ENCODE peak calls at places on chromosomes 2 and 18, in five cellular contexts. W, D, Y, Q and X are unnamed samples.

GRCh38 chr2:58240595-58240937 is 559 bp downstream of the FANCL start:
- DNase-seq in W (no peak), D (no peak), Y (no peak), Q (no peak), X (peak)

GRCh38 chr2:190121971-190122370 is 59.4 kb upstream of the MSTN start:
- DNase-seq in W (no peak), D (peak), Y (no peak), Q (no peak), X (peak)

GRCh38 chr2:231682546-231683291 is 25.6 kb upstream of the PTMA start:
- DNase-seq in W (no peak), D (no peak), Y (no peak), Q (no peak), X (no peak)

GRCh38 chr2:28377984-28378678 is 14.5 kb upstream of the FOSL2 start:
- DNase-seq in W (no peak), D (no peak), Y (no peak), Q (no peak), X (no peak)

GRCh38 chr2:231332872-231333500 is 62.5 kb upstream of the B3GNT7 start:
- DNase-seq in W (no peak), D (no peak), Y (no peak), Q (no peak), X (no peak)

GRCh38 chr2:140990416-140990815 is 1140.4 kb downstream of the LRP1B start:
- DNase-seq in W (no peak), D (peak), Y (peak), Q (no peak), X (peak)

GRCh38 chr2:134670955-134671354 is 47.8 kb downstream of the TMEM163 start:
- DNase-seq in W (peak), D (no peak), Y (no peak), Q (no peak), X (no peak)

GRCh38 chr2:107136749-107137148 is 250.8 kb upstream of the ST6GAL2 start:
- DNase-seq in W (no peak), D (no peak), Y (no peak), Q (peak), X (no peak)

GRCh38 chr2:161952722-161953322 is 121.2 kb downstream of the DPP4 start:
- DNase-seq in W (no peak), D (no peak), Y (no peak), Q (no peak), X (no peak)

GRCh38 chr2:9770308-9771100 is 72.8 kb upstream of the TAF1B start:
- DNase-seq in W (no peak), D (peak), Y (no peak), Q (peak), X (peak)

GRCh38 chr2:66581461-66582363 is 146.8 kb downstream of the MEIS1 start:
- DNase-seq in W (peak), D (no peak), Y (no peak), Q (no peak), X (no peak)

GRCh38 chr2:125450092-125450491 is 1205.9 kb upstream of the GYPC start:
- DNase-seq in W (no peak), D (no peak), Y (no peak), Q (no peak), X (no peak)

GRCh38 chr2:139924070-139924469 is 1143.9 kb upstream of the NXPH2 start:
- DNase-seq in W (no peak), D (no peak), Y (no peak), Q (no peak), X (no peak)

GRCh38 chr18:23689616-23690504 is 607 bp downstream of the LAMA3 start:
- DNase-seq in W (peak), D (no peak), Y (no peak), Q (no peak), X (no peak)

GRCh38 chr2:218290316-218291261 is 1.7 kb downstream of the TMBIM1 start:
- DNase-seq in W (no peak), D (no peak), Y (no peak), Q (no peak), X (no peak)

GRCh38 chr18:36544036-36544725 is 246.7 kb downstream of the FHOD3 start:
- DNase-seq in W (no peak), D (no peak), Y (no peak), Q (no peak), X (peak)

GRCh38 chr18:48181132-48181823 is 227.9 kb downstream of the ZBTB7C start:
- DNase-seq in W (no peak), D (no peak), Y (no peak), Q (no peak), X (no peak)

GRCh38 chr2:85458611-85459563 is 40.4 kb downstream of the SH2D6 start:
- DNase-seq in W (peak), D (no peak), Y (no peak), Q (no peak), X (no peak)

GRCh38 chr18:8841781-8842485 is 136.6 kb downstream of the MTCL1 start:
- DNase-seq in W (no peak), D (no peak), Y (peak), Q (no peak), X (no peak)

GRCh38 chr2:162917626-162918025 is 79.1 kb upstream of the KCNH7 start:
- DNase-seq in W (no peak), D (no peak), Y (no peak), Q (no peak), X (no peak)

GRCh38 chr2:224682121-224682520 is 34.0 kb downstream of the CCDC195 start:
- DNase-seq in W (no peak), D (no peak), Y (no peak), Q (no peak), X (no peak)

GRCh38 chr2:65456886-65457285 is 24.5 kb upstream of the SPRED2 start:
- DNase-seq in W (no peak), D (no peak), Y (no peak), Q (no peak), X (no peak)

GRCh38 chr2:142952018-142952417 is 74.6 kb downstream of the KYNU start:
- DNase-seq in W (no peak), D (no peak), Y (no peak), Q (no peak), X (no peak)

GRCh38 chr2:234911271-234911670 is 40.5 kb upstream of the SH3BP4 start:
- DNase-seq in W (no peak), D (peak), Y (no peak), Q (no peak), X (peak)

GRCh38 chr2:234952270-234953115 is 676 bp downstream of the SH3BP4 start:
- DNase-seq in W (peak), D (no peak), Y (no peak), Q (no peak), X (no peak)

GRCh38 chr2:223841436-223842180 is 4.2 kb upstream of the AP1S3 start:
- DNase-seq in W (no peak), D (no peak), Y (peak), Q (no peak), X (no peak)

GRCh38 chr18:8084160-8084559 is 517.0 kb downstream of the PTPRM start:
- DNase-seq in W (no peak), D (peak), Y (no peak), Q (no peak), X (peak)

GRCh38 chr18:65968605-65969004 is 217.8 kb downstream of the CDH7 start:
- DNase-seq in W (no peak), D (no peak), Y (no peak), Q (no peak), X (no peak)
- TF ChIP-seq CTCF in W (peak), D (peak), Y (peak), Q (no peak), X (peak)

DNA sequence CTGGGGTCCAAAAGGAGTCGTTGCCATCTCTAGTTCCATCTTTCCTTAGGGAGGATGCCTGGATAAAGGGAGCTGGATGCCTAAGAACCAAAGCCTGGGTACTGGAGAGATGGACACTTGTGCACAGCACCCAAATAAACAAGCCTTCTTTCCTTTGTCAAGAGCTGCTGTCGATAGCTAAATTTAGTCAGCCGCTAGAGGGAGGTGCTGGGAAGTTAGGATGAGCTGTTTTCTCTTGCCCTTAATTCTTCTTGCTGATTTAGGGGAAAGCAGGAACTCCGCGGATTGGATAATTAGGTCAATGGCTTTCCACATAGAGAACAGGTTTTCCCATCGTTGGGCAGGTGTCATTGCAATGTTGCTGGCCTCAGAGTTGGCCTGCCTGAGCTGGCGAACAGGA is 30.9 kb upstream of the SERPINB12 start:
- DNase-seq in W (no peak), D (peak), Y (no peak), Q (no peak), X (peak)
- TF ChIP-seq CTCF in W (peak), D (peak), Y (peak), Q (no peak), X (peak)

GRCh38 chr2:127024769-127025356 is 82.1 kb downstream of the BIN1 start:
- DNase-seq in W (peak), D (peak), Y (no peak), Q (peak), X (peak)
- TF ChIP-seq CTCF in W (no peak), D (peak), Y (peak), Q (peak), X (peak)

GRCh38 chr2:237472187-237472712 is 14.8 kb upstream of the MLPH start:
- DNase-seq in W (peak), D (no peak), Y (no peak), Q (no peak), X (no peak)

GRCh38 chr2:237474511-237474911 is 12.5 kb upstream of the MLPH start:
- DNase-seq in W (no peak), D (peak), Y (no peak), Q (no peak), X (no peak)

GRCh38 chr2:237472909-237473308 is 14.1 kb upstream of the MLPH start:
- DNase-seq in W (no peak), D (no peak), Y (no peak), Q (no peak), X (no peak)

GRCh38 chr2:237473474-237474453 is 13.3 kb upstream of the MLPH start:
- DNase-seq in W (no peak), D (peak), Y (no peak), Q (peak), X (peak)

DNA sequence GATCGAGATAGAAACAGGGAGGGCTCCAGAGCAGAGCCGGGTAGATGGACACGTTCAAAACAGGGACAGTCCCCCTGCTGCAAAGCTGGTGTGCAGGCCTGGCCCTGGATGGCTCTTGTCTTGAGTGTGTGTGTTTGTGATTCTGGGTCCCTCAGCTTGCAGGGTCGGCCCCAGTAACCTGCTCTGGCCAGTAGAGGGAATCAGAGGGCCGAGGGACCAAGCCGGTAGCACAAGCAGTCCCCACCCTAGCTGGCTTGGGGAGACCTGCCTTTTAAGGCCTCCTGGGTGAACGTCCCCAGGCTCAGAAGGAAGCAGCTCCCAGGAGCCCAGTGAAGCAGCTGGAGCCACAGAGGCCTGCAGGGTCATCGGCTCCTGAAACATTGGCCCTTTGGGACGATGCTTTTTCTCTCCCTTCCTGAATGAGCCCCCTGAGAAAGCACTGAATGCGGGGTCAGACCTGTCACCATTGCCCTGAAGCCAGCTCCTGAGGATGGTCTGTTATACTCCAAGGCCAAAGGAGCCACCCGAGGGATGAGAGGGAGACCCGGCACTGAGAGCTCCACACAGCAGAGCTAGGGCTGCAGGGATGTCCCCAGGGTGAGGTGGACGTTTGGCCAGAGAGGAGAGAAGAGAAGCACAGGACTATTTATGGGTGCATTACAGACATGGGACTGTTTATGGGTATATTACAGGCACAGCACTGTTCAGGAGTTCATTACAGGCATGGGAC is 15.4 kb upstream of the MLPH start:
- DNase-seq in W (peak), D (peak), Y (no peak), Q (no peak), X (no peak)
- TF ChIP-seq CTCF in W (peak), D (peak), Y (peak), Q (peak), X (peak)

GRCh38 chr2:214311031-214311533 is 99.8 kb upstream of the VWC2L start:
- DNase-seq in W (no peak), D (no peak), Y (no peak), Q (no peak), X (no peak)

GRCh38 chr2:214311931-214312749 is 98.7 kb upstream of the VWC2L start:
- DNase-seq in W (no peak), D (no peak), Y (no peak), Q (no peak), X (no peak)

GRCh38 chr2:214315324-214315723 is 95.5 kb upstream of the VWC2L start:
- DNase-seq in W (no peak), D (no peak), Y (no peak), Q (no peak), X (no peak)

DNA sequence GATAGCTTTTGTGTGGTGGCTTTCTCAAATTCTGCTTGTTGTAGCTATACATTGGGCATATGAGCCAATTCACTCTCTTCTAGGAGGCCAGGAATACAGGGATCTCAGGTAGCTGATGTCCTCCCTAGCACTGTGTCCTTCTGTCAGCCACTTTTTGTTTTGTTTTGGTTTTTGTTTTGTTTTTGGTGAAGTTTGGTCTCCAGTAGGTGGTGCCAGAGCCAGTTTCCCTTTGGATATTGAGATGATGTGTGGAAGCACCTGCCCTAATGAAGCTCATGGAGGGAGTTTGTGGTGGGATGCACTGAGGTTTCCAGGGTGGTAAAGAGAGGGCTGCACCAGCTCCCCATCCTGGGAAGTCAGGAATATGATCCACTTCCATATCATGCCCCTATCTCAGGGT is 100.5 kb upstream of the VWC2L start:
- DNase-seq in W (no peak), D (no peak), Y (no peak), Q (no peak), X (no peak)
- TF ChIP-seq CTCF in W (no peak), D (peak), Y (peak), Q (peak), X (no peak)

GRCh38 chr2:111626037-111626861 is 257.7 kb downstream of the ANAPC1 start:
- DNase-seq in W (no peak), D (no peak), Y (no peak), Q (no peak), X (no peak)

GRCh38 chr2:111626862-111627163 is 257.2 kb downstream of the ANAPC1 start:
- DNase-seq in W (no peak), D (no peak), Y (no peak), Q (no peak), X (no peak)

GRCh38 chr2:111622859-111623258 is 261.1 kb downstream of the ANAPC1 start:
- DNase-seq in W (no peak), D (no peak), Y (no peak), Q (no peak), X (no peak)

GRCh38 chr2:111624401-111625156 is 259.4 kb downstream of the ANAPC1 start:
- DNase-seq in W (no peak), D (no peak), Y (peak), Q (no peak), X (no peak)

DNA sequence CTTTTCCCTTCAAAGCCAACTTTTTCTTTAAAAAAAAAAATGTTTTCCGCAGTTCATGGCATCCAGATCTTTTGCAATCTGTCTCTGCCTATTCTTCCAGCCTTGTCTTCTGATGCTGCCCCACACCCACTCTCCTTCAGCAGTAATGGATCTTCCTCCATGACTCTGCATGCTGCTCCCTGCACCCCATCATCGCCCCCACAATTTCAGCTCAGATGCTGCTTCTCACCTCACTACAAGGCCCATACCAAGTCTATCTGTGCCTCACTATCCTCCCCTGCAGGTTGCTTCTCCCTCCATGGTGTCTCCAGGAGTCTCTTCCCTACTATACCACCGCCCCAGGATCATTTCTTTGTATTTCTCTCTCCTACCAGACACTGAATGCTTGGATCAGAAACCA is 260.6 kb downstream of the ANAPC1 start:
- DNase-seq in W (no peak), D (no peak), Y (no peak), Q (no peak), X (no peak)
- TF ChIP-seq CTCF in W (no peak), D (no peak), Y (no peak), Q (no peak), X (no peak)

DNA sequence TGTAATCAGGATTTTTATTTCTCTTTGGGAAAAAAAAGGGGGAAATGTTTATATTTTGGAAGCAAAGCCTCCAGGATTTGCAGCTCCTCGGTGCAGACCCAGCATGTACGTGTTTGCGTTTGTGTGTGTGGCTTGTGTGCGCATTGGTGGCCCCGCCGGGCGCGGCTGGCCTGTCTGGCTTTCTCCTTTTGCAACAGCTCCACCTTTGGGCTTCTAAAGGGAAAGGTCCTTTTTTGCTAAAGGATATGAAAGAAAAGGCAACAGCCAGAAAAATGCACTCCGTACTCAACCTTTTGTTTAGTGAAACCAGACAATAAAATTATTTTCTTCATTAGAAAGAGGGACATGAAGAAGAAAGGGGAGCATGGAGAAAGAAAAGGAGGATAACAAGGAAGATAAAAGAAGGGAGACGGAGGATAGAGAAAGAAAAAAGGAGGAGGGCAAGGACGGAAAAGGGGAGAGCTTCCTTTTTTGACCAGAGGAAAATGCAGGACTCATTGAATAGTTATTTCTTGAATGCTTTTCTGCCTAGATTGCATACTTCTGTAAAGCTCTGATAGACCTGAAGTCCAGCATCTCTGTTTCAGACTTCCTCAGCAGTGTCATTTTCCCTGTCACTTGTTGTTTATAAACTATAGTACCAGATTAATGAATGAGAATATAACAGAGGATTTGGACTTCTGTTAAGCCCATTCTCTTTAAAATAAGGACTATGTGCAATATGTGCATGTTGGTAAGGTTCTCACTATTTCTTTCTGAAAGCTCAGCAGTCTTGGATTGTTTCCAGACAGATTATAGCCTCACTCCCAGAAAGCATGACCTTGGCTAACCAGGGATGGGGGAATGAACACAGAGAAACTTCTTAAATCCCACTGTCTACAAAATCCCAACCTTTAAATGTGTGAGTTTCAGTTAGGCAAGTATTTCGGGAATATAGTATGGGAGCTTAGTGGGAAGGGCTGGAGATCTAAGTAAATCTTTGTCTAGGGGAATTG is 563.1 kb upstream of the PIK3C3 start:
- DNase-seq in W (peak), D (peak), Y (peak), Q (peak), X (peak)
- TF ChIP-seq CTCF in W (no peak), D (peak), Y (peak), Q (peak), X (peak)

DNA sequence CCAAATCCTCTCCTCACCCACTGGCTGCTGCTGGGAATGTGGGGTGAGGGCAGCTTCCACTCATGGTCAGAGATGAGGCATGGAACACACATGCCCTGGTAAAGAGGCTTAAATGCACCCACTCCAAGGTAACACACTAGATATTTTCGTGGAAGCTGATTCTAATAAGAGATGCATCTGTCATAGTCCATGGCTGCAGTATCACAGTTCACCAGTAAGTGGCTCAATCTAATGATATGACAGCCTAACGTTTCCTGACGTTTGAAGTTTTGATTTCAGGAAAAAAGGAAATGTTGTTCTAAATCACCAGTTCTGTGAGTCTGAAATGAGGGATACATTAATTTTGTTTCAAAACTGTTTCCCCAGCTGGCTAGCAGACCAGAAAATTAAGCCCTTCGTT is 38.2 kb downstream of the LCT start:
- DNase-seq in W (no peak), D (peak), Y (no peak), Q (no peak), X (no peak)
- TF ChIP-seq CTCF in W (no peak), D (peak), Y (no peak), Q (peak), X (peak)

GRCh38 chr2:176817061-176817565 is 395.5 kb upstream of the HNRNPA3 start:
- DNase-seq in W (no peak), D (no peak), Y (no peak), Q (no peak), X (no peak)
- TF ChIP-seq CTCF in W (no peak), D (peak), Y (peak), Q (no peak), X (peak)